ENCODE peak calls at places on chromosomes 5 and 9, in six cellular contexts. V is DND-41, G is mammary epithelial cell, M is neural progenitor cell, A is GM23248, L is neuronal stem cell. U is an unnamed sample.

GRCh38 chr9:93172646-93173364 is 11.1 kb upstream of the WNK2 start:
- DNase-seq in V (no peak), G (no peak), M (no peak), A (no peak), L (no peak), U (no peak)

GRCh38 chr5:13278148-13278547 is 666.3 kb downstream of the DNAH5 start:
- DNase-seq in V (no peak), G (no peak), M (no peak), A (peak; percentile 6), L (no peak), U (no peak)

GRCh38 chr9:12775963-12776774 is 1.3 kb downstream of the LURAP1L start:
- DNase-seq in V (no peak), G (peak; percentile 88), M (peak; percentile 74), A (peak; percentile 94), L (peak; percentile 53), U (peak; percentile 83)

GRCh38 chr9:101977614-101978210 is 239.3 kb upstream of the GRIN3A start:
- DNase-seq in V (no peak), G (peak; percentile 2), M (no peak), A (peak; percentile 32), L (no peak), U (no peak)

GRCh38 chr5:138029944-138030343 is 2.9 kb downstream of the FAM13B start:
- DNase-seq in V (no peak), G (no peak), M (no peak), A (no peak), L (no peak), U (no peak)

GRCh38 chr5:147530801-147531389 is 21.0 kb upstream of the DPYSL3 start:
- DNase-seq in V (no peak), G (peak; percentile 93), M (no peak), A (peak; percentile 93), L (no peak), U (peak; percentile 58)

GRCh38 chr5:13866792-13867191 is 77.7 kb downstream of the DNAH5 start:
- DNase-seq in V (peak; percentile 47), G (peak; percentile 19), M (peak; percentile 77), A (peak; percentile 55), L (peak; percentile 63), U (peak; percentile 70)

GRCh38 chr5:125812631-125813030 is 610.6 kb upstream of the GRAMD2B start:
- DNase-seq in V (no peak), G (no peak), M (peak; percentile 4), A (no peak), L (no peak), U (no peak)

GRCh38 chr9:98781588-98782383 is 14.6 kb downstream of the ANKS6 start:
- DNase-seq in V (no peak), G (peak; percentile 92), M (no peak), A (no peak), L (no peak), U (peak; percentile 78)
- H3K9ac ChIP-seq in V (no peak overlapping the region), G (no peak overlapping the region), M (no peak overlapping the region), A (no peak overlapping the region), L (no peak overlapping the region), U (no peak overlapping the region)

GRCh38 chr5:83472508-83473343 is 1.2 kb downstream of the VCAN start:
- DNase-seq in V (no peak), G (peak; percentile 27), M (peak; percentile 70), A (peak; percentile 91), L (peak; percentile 57), U (peak; percentile 77)

GRCh38 chr5:83474986-83475385 is 3.4 kb downstream of the VCAN start:
- DNase-seq in V (no peak), G (no peak), M (peak; percentile 40), A (no peak), L (peak; percentile 20), U (no peak)

GRCh38 chr5:83475540-83476469 is 4.3 kb downstream of the VCAN start:
- DNase-seq in V (no peak), G (peak; percentile 73), M (peak; percentile 25), A (peak; percentile 90), L (no peak), U (peak; percentile 30)

GRCh38 chr5:83473344-83474169 is 2.0 kb downstream of the VCAN start:
- DNase-seq in V (no peak), G (peak; percentile 97), M (peak; percentile 97), A (peak; percentile 97), L (peak; percentile 97), U (peak; percentile 93)

GRCh38 chr5:83474170-83474796 is 2.7 kb downstream of the VCAN start:
- DNase-seq in V (no peak), G (peak; percentile 94), M (peak; percentile 94), A (peak; percentile 94), L (peak; percentile 85), U (peak; percentile 81)
- H2AFZ ChIP-seq in V (no peak overlapping the region), G (peak overlapping the region; percentile 98), M (peak overlapping the region; percentile 62), A (peak overlapping the region; percentile 74), L (peak overlapping the region; percentile 60), U (peak overlapping the region; percentile 8)

GRCh38 chr9:79685576-79685975 is 113.8 kb downstream of the TLE4 start:
- DNase-seq in V (no peak), G (peak; percentile 49), M (no peak), A (peak; percentile 81), L (no peak), U (no peak)

GRCh38 chr9:79688363-79688762 is 116.6 kb downstream of the TLE4 start:
- DNase-seq in V (no peak), G (no peak), M (no peak), A (no peak), L (no peak), U (no peak)

GRCh38 chr9:79687131-79687447 is 115.3 kb downstream of the TLE4 start:
- DNase-seq in V (peak; percentile 61), G (no peak), M (no peak), A (peak; percentile 21), L (no peak), U (no peak)

GRCh38 chr9:79684711-79685575 is 113.2 kb downstream of the TLE4 start:
- DNase-seq in V (no peak), G (peak; percentile 66), M (no peak), A (peak; percentile 12), L (no peak), U (peak; percentile 17)

DNA sequence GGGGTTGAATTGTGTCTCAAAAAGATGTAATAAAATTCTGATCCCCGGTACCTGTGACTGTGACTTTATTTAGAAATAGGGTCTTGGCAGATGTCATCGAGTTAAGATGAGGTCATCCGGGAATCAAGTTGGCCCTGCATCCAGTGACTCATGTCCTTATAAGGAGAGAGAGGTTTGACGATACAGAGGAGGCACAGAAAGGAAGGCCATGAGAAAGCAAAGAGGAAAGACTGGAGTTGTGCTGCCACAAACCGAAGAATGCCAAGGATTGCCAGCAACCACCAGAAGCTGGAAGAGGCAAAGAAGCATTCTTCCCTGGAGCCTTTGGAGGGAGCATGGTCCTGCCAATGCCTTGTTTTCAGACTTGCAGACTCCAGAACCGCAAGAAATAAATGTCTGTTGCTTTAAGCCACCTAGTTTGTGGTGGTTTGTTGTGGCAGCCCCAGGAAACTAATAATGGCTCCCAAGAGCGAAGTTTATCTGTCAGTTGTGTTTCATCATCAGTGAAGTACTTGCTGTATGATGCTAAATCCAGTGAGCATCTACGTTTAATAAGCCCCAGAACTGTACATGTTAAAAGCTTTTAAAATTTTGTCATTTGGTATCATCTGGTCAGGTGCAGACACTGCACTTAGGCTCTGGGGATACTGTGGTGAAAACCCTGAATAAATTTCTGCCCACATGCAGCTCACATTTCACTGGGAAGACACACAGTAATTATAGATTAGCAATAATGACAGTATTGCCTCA is 114.8 kb downstream of the TLE4 start:
- DNase-seq in V (no peak), G (peak; percentile 88), M (no peak), A (peak; percentile 97), L (no peak), U (no peak)
- H3K9ac ChIP-seq in V (no peak overlapping the region), G (peak overlapping the region; percentile 60), M (no peak overlapping the region), A (peak overlapping the region; percentile 62), L (no peak overlapping the region), U (no peak overlapping the region)

GRCh38 chr5:180950291-180950949 is 38.2 kb upstream of the BTNL3 start:
- DNase-seq in V (no peak), G (peak; percentile 36), M (no peak), A (no peak), L (no peak), U (peak; percentile 57)
- H2AFZ ChIP-seq in V (no peak overlapping the region), G (peak overlapping the region; percentile 43), M (no peak overlapping the region), A (no peak overlapping the region), L (no peak overlapping the region), U (no peak overlapping the region)

DNA sequence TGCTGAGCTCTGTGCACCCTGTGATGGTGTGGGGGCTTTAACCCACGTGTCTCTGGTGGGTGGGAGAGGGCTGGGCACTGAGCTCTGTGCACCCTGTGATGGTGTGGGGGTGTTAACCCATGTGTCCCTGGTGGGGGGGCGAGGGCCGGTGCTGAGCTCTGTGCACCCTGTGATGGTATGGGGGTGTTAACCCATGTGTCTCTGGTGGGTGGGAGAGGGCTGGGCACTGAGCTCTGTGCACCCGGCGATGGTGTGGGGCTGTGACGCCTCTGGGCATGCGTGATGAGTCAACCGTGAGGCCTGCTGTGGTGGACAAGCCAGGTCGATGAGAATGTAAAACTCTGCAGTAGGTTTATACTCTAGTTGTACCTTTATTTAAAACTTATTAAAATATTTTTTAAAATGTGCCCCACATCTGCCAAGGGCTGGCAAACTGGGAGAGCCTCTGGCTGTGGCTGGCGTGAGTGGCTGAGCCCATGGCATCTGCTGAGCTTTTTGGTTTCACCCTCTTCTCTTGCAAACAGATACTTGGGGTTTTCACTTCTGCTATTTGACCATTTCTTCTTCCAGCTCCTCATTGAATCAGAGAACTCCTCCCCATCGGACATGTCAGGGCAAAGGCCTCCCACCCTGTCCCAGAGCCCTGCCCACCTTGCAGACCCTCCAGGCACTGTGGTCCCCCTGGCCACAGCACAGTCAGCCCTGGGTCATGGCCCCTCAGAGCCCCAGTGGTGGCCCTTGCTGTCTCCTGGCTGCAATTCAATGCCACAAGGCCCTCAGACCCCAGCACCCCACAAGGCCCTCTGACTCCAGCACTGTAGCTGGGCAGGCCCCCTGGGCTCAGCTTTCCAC is 18.5 kb upstream of the EXOC3 start:
- DNase-seq in V (no peak), G (no peak), M (no peak), A (peak; percentile 59), L (no peak), U (no peak)
- H3K9ac ChIP-seq in V (no peak overlapping the region), G (no peak overlapping the region), M (no peak overlapping the region), A (no peak overlapping the region), L (peak overlapping the region; percentile 16), U (no peak overlapping the region)

DNA sequence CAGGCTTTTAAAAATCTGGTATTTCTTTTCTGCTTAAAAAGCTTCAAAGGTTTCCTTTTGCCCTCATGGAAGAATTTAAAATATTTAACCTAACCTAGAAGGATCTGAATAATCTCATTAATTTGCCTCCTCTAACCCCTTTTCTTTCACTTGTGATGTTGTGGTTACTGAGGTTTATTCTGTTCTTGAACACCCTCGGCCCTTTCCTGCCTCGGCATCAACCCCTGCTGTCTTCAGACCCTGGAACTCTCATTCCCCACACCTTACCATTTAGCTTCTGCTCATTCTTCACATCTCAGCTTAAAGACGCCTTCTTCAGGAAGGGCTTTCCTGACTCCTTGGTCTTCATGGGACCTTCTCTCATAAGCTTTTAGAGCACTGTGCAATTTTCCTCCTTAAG is 131.4 kb upstream of the MAN2A1 start:
- DNase-seq in V (peak; percentile 64), G (no peak), M (no peak), A (no peak), L (no peak), U (no peak)
- H2AFZ ChIP-seq in V (peak overlapping the region; percentile 44), G (no peak overlapping the region), M (no peak overlapping the region), A (no peak overlapping the region), L (no peak overlapping the region), U (no peak overlapping the region)

GRCh38 chr9:116154334-116154975 is 864 bp downstream of the PAPPA start:
- DNase-seq in V (no peak), G (no peak), M (peak; percentile 71), A (peak; percentile 64), L (peak; percentile 24), U (no peak)
- H3K9ac ChIP-seq in V (no peak overlapping the region), G (no peak overlapping the region), M (no peak overlapping the region), A (peak overlapping the region; percentile 91), L (peak overlapping the region; percentile 82), U (peak overlapping the region; percentile 45)